ENCODE peak calls at places on chromosomes 12 and 14, in nine cellular contexts. C is ovary, M is HepG2, Y is transverse colon, J is sigmoid colon, W is stomach, R is esophagus muscularis mucosa, V is tibial nerve, A is K562. H is an unnamed sample. For H3K27me3, the result is how much of the 10 kb centered on the place peaks cover.

GRCh38 chr12:6363010-6363329 is 12.4 kb downstream of the SCNN1A start:
- DNase-seq in C (no peak), M (no peak), Y (no peak), J (no peak), W (no peak), R (no peak), V (no peak), A (no peak), H (no peak)

GRCh38 chr14:67883717-67884116 is 64.1 kb downstream of the RAD51B start:
- DNase-seq in C (no peak), M (no peak), Y (no peak), J (no peak), W (no peak), R (no peak), V (no peak), A (no peak), H (no peak)

GRCh38 chr12:83042441-83043215 is 355.9 kb downstream of the TMTC2 start:
- DNase-seq in C (no peak), M (no peak), Y (no peak), J (peak), W (no peak), R (no peak), V (no peak), A (no peak), H (no peak)

GRCh38 chr14:98943907-98944306 is 328.1 kb downstream of the BCL11B start:
- DNase-seq in C (no peak), M (no peak), Y (no peak), J (peak), W (no peak), R (no peak), V (no peak), A (no peak), H (peak)

GRCh38 chr14:20031058-20031457 is 4.8 kb downstream of the OR4K13 start:
- DNase-seq in C (no peak), M (no peak), Y (no peak), J (no peak), W (no peak), R (no peak), V (no peak), A (no peak), H (no peak)

GRCh38 chr14:25862068-25862467 is 735.8 kb downstream of the NOVA1 start:
- DNase-seq in C (no peak), M (no peak), Y (no peak), J (no peak), W (no peak), R (no peak), V (no peak), A (no peak), H (no peak)

GRCh38 chr12:29519585-29520182 is 22.2 kb upstream of the OVCH1 start:
- DNase-seq in C (no peak), M (peak), Y (no peak), J (no peak), W (no peak), R (no peak), V (no peak), A (peak), H (no peak)

GRCh38 chr12:65731771-65732170 is 92.5 kb upstream of the HMGA2 start:
- DNase-seq in C (no peak), M (no peak), Y (no peak), J (no peak), W (no peak), R (peak), V (no peak), A (no peak), H (no peak)

GRCh38 chr14:35229495-35230089 is 62.6 kb upstream of the PSMA6 start:
- DNase-seq in C (no peak), M (peak), Y (no peak), J (no peak), W (no peak), R (no peak), V (no peak), A (peak), H (no peak)

GRCh38 chr14:61456720-61457119 is 135.3 kb downstream of the PRKCH start:
- DNase-seq in C (peak), M (peak), Y (peak), J (peak), W (peak), R (peak), V (peak), A (peak), H (peak)

GRCh38 chr14:53564870-53565269 is 391.8 kb downstream of the BMP4 start:
- DNase-seq in C (no peak), M (no peak), Y (no peak), J (no peak), W (no peak), R (no peak), V (no peak), A (no peak), H (no peak)

GRCh38 chr12:14373202-14373601 is 7.7 kb downstream of the ATF7IP start:
- DNase-seq in C (no peak), M (no peak), Y (no peak), J (no peak), W (no peak), R (no peak), V (no peak), A (no peak), H (no peak)

GRCh38 chr12:31868980-31869379 is 90.2 kb upstream of the RESF1 start:
- DNase-seq in C (peak), M (no peak), Y (no peak), J (no peak), W (peak), R (no peak), V (no peak), A (no peak), H (no peak)

GRCh38 chr14:28163897-28164296 is 602.7 kb upstream of the FOXG1 start:
- DNase-seq in C (no peak), M (no peak), Y (no peak), J (no peak), W (no peak), R (no peak), V (no peak), A (no peak), H (no peak)

GRCh38 chr14:55749201-55749812 is 169.3 kb downstream of the KTN1 start:
- DNase-seq in C (no peak), M (no peak), Y (no peak), J (no peak), W (no peak), R (no peak), V (no peak), A (no peak), H (no peak)

GRCh38 chr14:77989441-77989891 is 180.7 kb upstream of the NRXN3 start:
- DNase-seq in C (no peak), M (no peak), Y (no peak), J (no peak), W (no peak), R (no peak), V (peak), A (no peak), H (no peak)

GRCh38 chr12:56382611-56383010 is 20.0 kb upstream of the APOF start:
- DNase-seq in C (no peak), M (no peak), Y (no peak), J (no peak), W (no peak), R (no peak), V (no peak), A (no peak), H (no peak)

GRCh38 chr12:131137836-131138637 is 184.3 kb downstream of the ADGRD1 start:
- DNase-seq in C (peak), M (no peak), Y (no peak), J (peak), W (no peak), R (no peak), V (no peak), A (peak), H (no peak)

GRCh38 chr12:86429824-86430223 is 173.6 kb upstream of the MGAT4C start:
- DNase-seq in C (no peak), M (no peak), Y (no peak), J (no peak), W (no peak), R (no peak), V (no peak), A (no peak), H (no peak)
- TF ChIP-seq EP300 in C (no peak), M (no peak), Y (no peak), J (no peak), W (no peak), R (no peak), V (no peak), A (no peak), H (no peak)

DNA sequence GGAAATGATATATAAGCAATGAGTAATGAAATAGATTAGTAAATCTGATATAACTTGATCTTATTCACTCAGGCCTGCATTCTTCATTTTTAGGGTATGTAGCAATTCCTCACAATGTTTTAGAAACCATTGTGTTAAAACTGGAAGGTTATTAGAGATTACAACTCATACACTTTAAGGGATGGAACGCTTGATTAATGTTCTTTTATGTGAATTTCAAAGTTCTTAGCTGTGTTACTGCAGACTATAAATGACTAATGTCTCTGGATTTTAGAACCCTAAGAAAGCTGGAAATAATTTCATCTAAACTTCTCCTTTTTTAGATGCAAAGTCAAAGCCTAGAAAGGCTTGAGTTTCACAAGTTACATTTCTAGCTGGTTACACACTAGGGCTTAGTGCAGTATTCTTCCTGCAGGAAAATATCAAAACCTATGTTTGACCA is 148.2 kb upstream of the CLEC14A start:
- DNase-seq in C (no peak), M (no peak), Y (no peak), J (no peak), W (no peak), R (no peak), V (no peak), A (no peak), H (no peak)
- H3K27me3 ChIP-seq in C (under half), M (under half), Y (under half), J (under half), W (under half), R (under half), V (under half), A (under half), H (under half)

GRCh38 chr14:106058342-106058741 is 532.0 kb downstream of the TMEM121 start:
- DNase-seq in C (no peak), M (no peak), Y (no peak), J (no peak), W (no peak), R (no peak), V (no peak), A (no peak), H (no peak)

GRCh38 chr14:106055257-106055656 is 528.9 kb downstream of the TMEM121 start:
- DNase-seq in C (no peak), M (no peak), Y (no peak), J (no peak), W (no peak), R (no peak), V (no peak), A (no peak), H (no peak)

GRCh38 chr14:106062502-106063272 is 536.3 kb downstream of the TMEM121 start:
- DNase-seq in C (no peak), M (no peak), Y (no peak), J (no peak), W (no peak), R (no peak), V (no peak), A (no peak), H (no peak)

GRCh38 chr14:106060576-106060975 is 534.2 kb downstream of the TMEM121 start:
- DNase-seq in C (no peak), M (no peak), Y (no peak), J (no peak), W (no peak), R (no peak), V (no peak), A (no peak), H (no peak)
- TF ChIP-seq EP300 in C (no peak), M (no peak), Y (no peak), J (no peak), W (no peak), R (no peak), V (no peak), A (no peak), H (no peak)

GRCh38 chr14:66509874-66510273 is 1.9 kb downstream of the GPHN start:
- DNase-seq in C (no peak), M (no peak), Y (no peak), J (no peak), W (no peak), R (no peak), V (no peak), A (no peak), H (no peak)
- H3K27me3 ChIP-seq in C (under half), M (under half), Y (under half), J (under half), W (under half), R (under half), V (under half), A (under half), H (under half)

GRCh38 chr14:76917759-76918175 is 91.6 kb downstream of the LRRC74A start:
- DNase-seq in C (no peak), M (no peak), Y (no peak), J (peak), W (peak), R (no peak), V (no peak), A (no peak), H (no peak)

GRCh38 chr14:76918751-76919421 is 92.7 kb downstream of the LRRC74A start:
- DNase-seq in C (peak), M (peak), Y (peak), J (peak), W (peak), R (peak), V (peak), A (peak), H (peak)

GRCh38 chr14:76919431-76919810 is 93.2 kb downstream of the LRRC74A start:
- DNase-seq in C (no peak), M (no peak), Y (no peak), J (no peak), W (peak), R (no peak), V (no peak), A (no peak), H (no peak)

GRCh38 chr14:76918176-76918750 is 92.1 kb downstream of the LRRC74A start:
- DNase-seq in C (peak), M (no peak), Y (peak), J (peak), W (peak), R (peak), V (peak), A (peak), H (peak)

GRCh38 chr14:76917158-76917596 is 91.0 kb downstream of the LRRC74A start:
- DNase-seq in C (no peak), M (peak), Y (peak), J (peak), W (peak), R (no peak), V (no peak), A (peak), H (no peak)
- TF ChIP-seq EP300 in C (no peak), M (no peak), Y (no peak), J (no peak), W (no peak), R (no peak), V (no peak), A (no peak), H (no peak)

H was measured in suprapubic skin.